ENCODE peak calls at places on chromosomes 3 and 15, in ten cellular contexts. D is activated B cell treated with CpG ODN at 0.5 μM for 24 hours, P is DND-41, K is esophagus squamous epithelium, T is right lobe of liver, O is sigmoid colon, J is fibroblast of mammary gland, Z is OCI-LY7, C is tibial artery, Y is lower lobe of right lung. B is an unnamed sample.
A peak's percentile ranks its signal among the peaks of the same experiment; 100 is the strongest.

GRCh38 chr15:61079529-61079928 is 149.6 kb downstream of the RORA start:
- DNase-seq in K (no peak), J (no peak), Z (no peak), C (no peak), T (no peak), P (no peak), O (no peak), D (no peak), Y (no peak), B (no peak)

GRCh38 chr15:76024021-76024768 is 12.0 kb upstream of the NRG4 start:
- DNase-seq in Y (no peak), J (no peak), C (no peak), Z (no peak), P (no peak), T (no peak), D (no peak), K (no peak), O (no peak), B (no peak)

GRCh38 chr3:14344351-14344750 is 58.1 kb upstream of the SLC6A6 start:
- DNase-seq in Z (no peak), O (no peak), T (no peak), Y (no peak), J (no peak), K (no peak), P (no peak), D (no peak), C (no peak), B (no peak)

GRCh38 chr15:64928626-64929220 is 17.0 kb downstream of the ANKDD1A start:
- DNase-seq in Y (no peak), K (no peak), Z (no peak), P (peak; percentile 17), D (no peak), J (no peak), T (no peak), C (no peak), O (no peak), B (no peak)

GRCh38 chr3:34106879-34107278 is 308.4 kb downstream of the PDCD6IP start:
- DNase-seq in C (no peak), O (no peak), J (no peak), Y (no peak), K (no peak), P (peak; percentile 73), D (no peak), T (no peak), Z (peak; percentile 61), B (peak; percentile 44)

GRCh38 chr3:143658869-143659268 is 189.4 kb downstream of the SLC9A9 start:
- DNase-seq in D (no peak), Y (no peak), C (no peak), T (no peak), P (no peak), O (no peak), Z (no peak), J (peak; percentile 29), K (no peak), B (no peak)

GRCh38 chr3:184336484-184337230 is 743 bp upstream of the FAM131A start:
- DNase-seq in T (no peak), C (peak; percentile 35), D (no peak), P (no peak), Y (no peak), K (no peak), Z (peak; percentile 17), J (peak; percentile 83), O (peak; percentile 74), B (no peak)

GRCh38 chr3:18861137-18861536 is 287.2 kb upstream of the KCNH8 start:
- DNase-seq in K (no peak), D (no peak), C (no peak), O (no peak), J (no peak), P (no peak), Y (no peak), T (no peak), Z (no peak), B (no peak)

GRCh38 chr15:74635228-74635627 is 19.6 kb downstream of the CLK3 start:
- DNase-seq in T (peak; percentile 65), D (peak; percentile 61), C (peak; percentile 57), J (peak; percentile 67), P (peak; percentile 73), K (no peak), Y (peak; percentile 72), O (no peak), Z (peak; percentile 81), B (peak; percentile 52)

GRCh38 chr15:88878720-88879184 is 16.6 kb downstream of the HAPLN3 start:
- DNase-seq in Y (no peak), D (no peak), T (no peak), K (no peak), C (no peak), O (no peak), P (peak; percentile 52), Z (peak; percentile 49), J (peak; percentile 44), B (peak; percentile 47)

GRCh38 chr3:127482216-127483004 is 108.1 kb downstream of the TPRA1 start:
- DNase-seq in Z (no peak), D (no peak), Y (no peak), K (no peak), J (peak; percentile 7), P (no peak), O (peak; percentile 59), C (peak; percentile 16), T (no peak), B (no peak)

DNA sequence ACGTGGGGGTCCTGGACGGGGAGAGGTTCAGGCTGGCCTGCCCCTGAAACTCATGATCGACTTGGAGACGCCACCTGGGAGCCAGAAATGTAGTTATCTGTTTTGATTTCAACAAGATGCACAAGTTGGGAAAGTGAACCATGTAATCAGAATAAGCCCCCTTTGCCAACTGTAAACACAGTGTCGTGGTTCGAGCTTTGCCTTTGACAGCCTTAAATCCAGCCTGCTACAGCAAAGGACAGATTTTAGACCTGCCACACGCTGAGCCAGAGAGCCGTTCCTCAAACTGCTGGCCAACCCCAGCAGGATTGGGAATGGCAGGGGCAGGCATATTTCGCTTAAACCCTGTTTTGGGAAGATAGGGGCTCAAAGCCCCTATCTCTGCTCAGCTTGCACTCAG is 246.3 kb upstream of the TPM1 start:
- DNase-seq in C (no peak), Z (no peak), K (no peak), O (no peak), T (no peak), D (no peak), Y (no peak), P (no peak), J (no peak), B (no peak)
- TF ChIP-seq CTCF in C (no peak), Z (no peak), K (no peak), O (no peak), T (no peak), D (no peak), Y (no peak), P (no peak), J (no peak), B (no peak)

GRCh38 chr15:38648116-38648843 is 83.7 kb upstream of the RASGRP1 start:
- DNase-seq in D (no peak), K (no peak), T (no peak), P (no peak), J (no peak), O (no peak), C (no peak), Z (no peak), Y (no peak), B (no peak)

GRCh38 chr15:38647683-38648082 is 83.1 kb upstream of the RASGRP1 start:
- DNase-seq in C (no peak), O (no peak), J (peak; percentile 25), Y (no peak), Z (no peak), P (no peak), D (no peak), K (no peak), T (no peak), B (no peak)

GRCh38 chr15:38650384-38650783 is 85.8 kb upstream of the RASGRP1 start:
- DNase-seq in Z (peak; percentile 46), K (no peak), C (no peak), D (no peak), J (no peak), O (no peak), T (no peak), Y (no peak), P (no peak), B (no peak)

GRCh38 chr15:38642689-38643270 is 78.2 kb upstream of the RASGRP1 start:
- DNase-seq in D (no peak), J (no peak), Y (no peak), C (no peak), P (no peak), K (no peak), O (no peak), Z (peak; percentile 77), T (no peak), B (no peak)

GRCh38 chr15:38646716-38647115 is 82.1 kb upstream of the RASGRP1 start:
- DNase-seq in J (no peak), D (no peak), C (no peak), Y (no peak), O (no peak), P (no peak), T (no peak), Z (no peak), K (no peak), B (no peak)
- TF ChIP-seq CTCF in J (no peak), D (no peak), C (no peak), Y (no peak), O (no peak), P (no peak), T (no peak), Z (no peak), K (no peak), B (no peak)

GRCh38 chr3:119600732-119601131 is 3.0 kb downstream of the PLA1A start:
- DNase-seq in C (no peak), T (no peak), D (no peak), J (no peak), K (no peak), Z (peak; percentile 18), O (no peak), Y (peak; percentile 60), P (peak; percentile 9), B (no peak)
- TF ChIP-seq CTCF in C (no peak), T (peak; percentile 9), D (no peak), J (peak; percentile 41), K (peak; percentile 46), Z (peak; percentile 56), O (no peak), Y (peak; percentile 52), P (peak; percentile 45), B (peak; percentile 44)

DNA sequence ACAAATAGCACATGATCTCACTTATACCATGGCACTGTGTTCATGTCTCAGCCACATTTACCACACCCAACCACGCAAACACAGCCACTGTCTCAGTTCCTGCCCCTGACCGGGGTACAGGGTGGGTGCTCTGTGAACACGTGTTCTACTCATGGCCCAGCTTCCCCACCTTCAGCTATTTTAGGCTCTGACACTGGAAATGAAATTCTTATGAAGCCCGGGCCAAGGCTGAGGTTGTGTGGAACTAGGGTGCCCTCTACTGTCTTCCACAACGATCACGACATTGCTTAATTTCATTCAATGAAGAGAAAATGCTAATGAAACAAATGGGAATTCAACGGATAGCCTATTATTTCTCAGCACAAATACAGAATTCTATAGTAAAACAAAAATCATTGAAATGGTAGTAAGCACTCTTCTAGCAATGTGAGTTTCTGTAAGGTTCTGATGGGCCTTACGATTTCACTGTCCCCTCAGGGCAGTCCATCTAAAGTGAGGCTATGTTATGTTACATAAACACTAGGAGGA is 2.1 kb upstream of the GABRA5 start:
- DNase-seq in Y (no peak), O (no peak), C (no peak), Z (peak; percentile 32), D (no peak), T (no peak), J (peak; percentile 49), P (peak; percentile 10), K (no peak), B (no peak)
- TF ChIP-seq CTCF in Y (peak; percentile 43), O (peak; percentile 37), C (peak; percentile 28), Z (peak; percentile 82), D (no peak), T (peak; percentile 40), J (peak; percentile 48), P (peak; percentile 58), K (peak; percentile 43), B (peak; percentile 75)